ENCODE peak calls at places on chromosomes 7 and 10, in six cellular contexts. One of them, this sample, is unnamed.

GRCh38 chr10:87658383-87658795 is 1.3 kb upstream of the PAPSS2 start:
- DNase-seq in NCI-H345: peak; percentile 81
- DNase-seq in A549: peak; percentile 32
- DNase-seq in adrenal gland: no peak
- DNase-seq in substantia nigra: no peak
- DNase-seq in NCI-H1105: peak; percentile 18
- DNase-seq in this sample: no peak

GRCh38 chr10:51079766-51080165 is 5.5 kb downstream of the PRKG1 start:
- DNase-seq in NCI-H345: no peak
- DNase-seq in A549: no peak
- DNase-seq in adrenal gland: no peak
- DNase-seq in substantia nigra: no peak
- DNase-seq in NCI-H1105: no peak
- DNase-seq in this sample: no peak

GRCh38 chr10:75028748-75029147 is 82.7 kb upstream of the SAMD8 start:
- DNase-seq in NCI-H345: no peak
- DNase-seq in A549: no peak
- DNase-seq in adrenal gland: no peak
- DNase-seq in substantia nigra: no peak
- DNase-seq in NCI-H1105: no peak
- DNase-seq in this sample: no peak

GRCh38 chr10:130127612-130128607 is 8.3 kb upstream of the GLRX3 start:
- DNase-seq in NCI-H345: peak; percentile 65
- DNase-seq in A549: peak; percentile 74
- DNase-seq in adrenal gland: peak; percentile 48
- DNase-seq in substantia nigra: peak; percentile 24
- DNase-seq in NCI-H1105: peak; percentile 29
- DNase-seq in this sample: peak; percentile 67

GRCh38 chr7:7516662-7517061 is 19.0 kb downstream of the COL28A1 start:
- DNase-seq in NCI-H345: no peak
- DNase-seq in A549: no peak
- DNase-seq in adrenal gland: no peak
- DNase-seq in substantia nigra: no peak
- DNase-seq in NCI-H1105: no peak
- DNase-seq in this sample: no peak

GRCh38 chr7:14332155-14332554 is 342.7 kb upstream of the ETV1 start:
- DNase-seq in NCI-H345: no peak
- DNase-seq in A549: no peak
- DNase-seq in adrenal gland: no peak
- DNase-seq in substantia nigra: no peak
- DNase-seq in NCI-H1105: no peak
- DNase-seq in this sample: no peak

GRCh38 chr10:75187961-75188426 is 22.6 kb upstream of the VDAC2 start:
- DNase-seq in NCI-H345: peak; percentile 21
- DNase-seq in A549: peak; percentile 83
- DNase-seq in adrenal gland: peak; percentile 53
- DNase-seq in substantia nigra: peak; percentile 4
- DNase-seq in NCI-H1105: no peak
- DNase-seq in this sample: peak; percentile 66

GRCh38 chr7:64875258-64875657 is 27.8 kb upstream of the ZNF273 start:
- DNase-seq in NCI-H345: no peak
- DNase-seq in A549: no peak
- DNase-seq in adrenal gland: no peak
- DNase-seq in substantia nigra: no peak
- DNase-seq in NCI-H1105: no peak
- DNase-seq in this sample: peak; percentile 13

GRCh38 chr10:101723176-101723575 is 28.2 kb upstream of the FBXW4 start:
- DNase-seq in NCI-H345: no peak
- DNase-seq in A549: no peak
- DNase-seq in adrenal gland: no peak
- DNase-seq in substantia nigra: no peak
- DNase-seq in NCI-H1105: no peak
- DNase-seq in this sample: no peak

GRCh38 chr10:90352288-90352687 is 505.6 kb downstream of the HTR7 start:
- DNase-seq in NCI-H345: no peak
- DNase-seq in A549: no peak
- DNase-seq in adrenal gland: no peak
- DNase-seq in substantia nigra: no peak
- DNase-seq in NCI-H1105: no peak
- DNase-seq in this sample: peak; percentile 2

GRCh38 chr7:98051118-98051744 is 55.4 kb upstream of the LMTK2 start:
- DNase-seq in NCI-H345: peak; percentile 84
- DNase-seq in A549: no peak
- DNase-seq in adrenal gland: no peak
- DNase-seq in substantia nigra: no peak
- DNase-seq in NCI-H1105: no peak
- DNase-seq in this sample: peak; percentile 78

This sample was measured in Caco-2.